ENCODE peak calls at places on chromosome 14, in seven cellular contexts. A, U, S, B, Z, Y and W are unnamed samples.

GRCh38 chr14:99073401-99073800 is 198.6 kb downstream of the BCL11B start:
- DNase-seq in A (no peak), U (no peak), S (no peak), B (no peak), Z (no peak), Y (no peak), W (no peak)

GRCh38 chr14:25121342-25122129 is 71.6 kb upstream of the STXBP6 start:
- DNase-seq in A (no peak), U (peak; percentile 97), S (no peak), B (no peak), Z (no peak), Y (peak; percentile 7), W (no peak)

GRCh38 chr14:34466691-34467090 is 4.7 kb upstream of the SPTSSA start:
- DNase-seq in A (no peak), U (no peak), S (no peak), B (no peak), Z (no peak), Y (no peak), W (no peak)

GRCh38 chr14:37145395-37145794 is 27.0 kb downstream of the SLC25A21 start:
- DNase-seq in A (no peak), U (peak; percentile 13), S (no peak), B (no peak), Z (no peak), Y (no peak), W (no peak)

GRCh38 chr14:51094282-51094821 is 553 bp downstream of the TRIM9 start:
- DNase-seq in A (peak; percentile 62), U (no peak), S (no peak), B (no peak), Z (no peak), Y (no peak), W (peak; percentile 74)

GRCh38 chr14:73887116-73887490 is 444 bp downstream of the ZNF410 start:
- DNase-seq in A (no peak), U (peak; percentile 35), S (no peak), B (peak; percentile 7), Z (no peak), Y (no peak), W (no peak)

GRCh38 chr14:50823763-50824636 is 7.0 kb downstream of the NIN start:
- DNase-seq in A (no peak), U (no peak), S (peak; percentile 39), B (no peak), Z (no peak), Y (no peak), W (no peak)

GRCh38 chr14:69713976-69714716 is 52.8 kb upstream of the SRSF5 start:
- DNase-seq in A (no peak), U (no peak), S (no peak), B (no peak), Z (no peak), Y (no peak), W (no peak)

GRCh38 chr14:90426663-90427062 is 29.8 kb downstream of the CALM1 start:
- DNase-seq in A (no peak), U (no peak), S (no peak), B (peak; percentile 32), Z (no peak), Y (no peak), W (no peak)

GRCh38 chr14:60212503-60213371 is 36.3 kb upstream of the PPM1A start:
- DNase-seq in A (no peak), U (no peak), S (peak; percentile 32), B (no peak), Z (no peak), Y (no peak), W (no peak)

GRCh38 chr14:56630707-56631106 is 51.1 kb downstream of the TMEM260 start:
- DNase-seq in A (no peak), U (peak; percentile 68), S (no peak), B (no peak), Z (no peak), Y (no peak), W (no peak)

GRCh38 chr14:85533821-85534271 is 3.9 kb downstream of the FLRT2 start:
- DNase-seq in A (peak; percentile 61), U (no peak), S (no peak), B (no peak), Z (peak; percentile 15), Y (no peak), W (no peak)

GRCh38 chr14:76726551-76726961 is 34.7 kb upstream of the VASH1 start:
- DNase-seq in A (no peak), U (no peak), S (no peak), B (no peak), Z (no peak), Y (no peak), W (no peak)

DNA sequence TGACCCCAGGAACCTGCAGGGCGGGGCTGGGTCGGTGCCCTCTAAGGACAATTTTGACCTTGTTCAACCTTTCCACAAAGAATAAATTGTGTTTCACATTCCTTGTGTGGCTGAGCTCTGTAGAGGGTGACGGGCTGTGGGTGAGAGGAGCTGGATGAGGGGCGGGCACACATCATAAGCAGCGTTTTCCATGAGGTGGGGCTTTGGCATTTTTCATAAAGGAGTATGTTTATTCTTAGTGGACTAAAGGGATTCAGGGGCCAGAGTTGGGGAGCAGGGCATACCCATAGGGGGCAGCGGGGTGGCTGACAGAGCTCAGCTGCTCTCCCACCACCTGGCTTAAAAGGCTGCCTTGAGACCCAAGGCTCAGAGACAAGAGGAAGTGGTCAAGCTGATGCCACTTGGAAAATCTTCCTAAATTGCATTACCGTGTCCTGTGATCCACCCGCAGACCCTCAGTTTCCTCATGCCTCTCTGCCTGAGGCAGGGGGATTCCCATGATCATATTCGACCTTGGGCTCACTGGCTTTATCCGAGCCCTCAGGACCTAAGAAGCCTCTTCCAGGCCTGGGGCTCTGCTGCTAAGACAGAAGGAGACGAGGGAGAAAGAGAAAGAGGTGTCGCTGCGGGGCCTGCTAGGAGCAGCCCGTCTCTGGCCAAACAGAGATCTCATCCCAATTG is 11.4 kb downstream of the MMP14 start:
- DNase-seq in A (peak; percentile 62), U (peak; percentile 66), S (peak; percentile 43), B (peak; percentile 38), Z (peak; percentile 42), Y (no peak), W (no peak)
- TF ChIP-seq CTCF in A (no peak), U (no peak), S (peak; percentile 23), B (peak; percentile 12), Z (no peak), Y (peak; percentile 30), W (no peak)

GRCh38 chr14:97224016-97224415 is 426.8 kb downstream of the VRK1 start:
- DNase-seq in A (no peak), U (no peak), S (no peak), B (no peak), Z (no peak), Y (no peak), W (no peak)
- TF ChIP-seq CTCF in A (no peak), U (no peak), S (no peak), B (no peak), Z (no peak), Y (no peak), W (no peak)

GRCh38 chr14:30443368-30444007 is 115.5 kb upstream of the G2E3 start:
- DNase-seq in A (no peak), U (peak; percentile 36), S (peak; percentile 9), B (peak; percentile 20), Z (no peak), Y (no peak), W (no peak)
- TF ChIP-seq CTCF in A (peak; percentile 12), U (peak; percentile 66), S (peak; percentile 53), B (peak; percentile 55), Z (no peak), Y (peak; percentile 62), W (peak; percentile 84)

DNA sequence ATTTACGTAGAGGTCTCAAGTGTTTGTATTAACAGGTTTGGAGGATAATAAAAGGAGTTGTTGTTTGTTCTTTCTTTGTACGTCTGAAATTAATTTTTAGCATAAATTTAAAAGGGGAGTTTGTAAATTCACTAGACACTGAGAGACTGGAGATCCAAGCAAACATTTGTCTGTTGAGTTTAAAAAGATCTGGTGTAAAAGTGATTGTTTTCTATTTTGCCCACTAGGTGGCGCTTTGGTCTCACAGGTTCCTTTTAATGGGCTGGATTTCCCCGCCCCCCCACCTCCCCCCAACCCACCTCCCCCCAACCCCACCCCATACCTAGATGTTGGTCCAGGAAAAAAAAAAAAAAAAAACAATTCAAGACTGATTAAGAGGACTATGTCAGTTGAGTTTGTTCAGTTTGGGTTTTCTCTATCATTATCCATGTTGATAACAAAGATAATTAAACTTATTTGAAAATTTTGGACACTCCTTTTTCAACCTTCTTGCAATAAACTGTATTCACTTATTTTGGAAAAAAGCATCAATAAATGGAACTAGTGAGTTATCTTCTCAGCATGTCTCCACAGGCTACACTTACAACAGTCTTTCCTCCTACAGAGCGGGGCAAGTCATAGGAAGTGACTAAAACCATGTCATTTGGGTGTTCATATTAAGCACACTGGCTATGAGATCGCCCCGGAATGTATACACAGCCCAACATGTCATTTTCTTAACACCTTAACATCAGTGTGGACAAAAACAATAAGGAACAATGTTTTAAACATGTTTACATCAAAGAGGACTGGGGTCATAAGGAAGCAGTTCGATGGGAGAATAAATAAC is 841.1 kb downstream of the NRXN3 start:
- DNase-seq in A (no peak), U (peak; percentile 36), S (peak; percentile 13), B (peak; percentile 83), Z (peak; percentile 16), Y (peak; percentile 96), W (no peak)
- TF ChIP-seq CTCF in A (peak; percentile 51), U (peak; percentile 52), S (peak; percentile 48), B (peak; percentile 52), Z (peak; percentile 51), Y (peak; percentile 66), W (peak; percentile 79)

GRCh38 chr14:104753528-104754212 is 723 bp downstream of the SIVA1 start:
- DNase-seq in A (no peak), U (no peak), S (no peak), B (no peak), Z (no peak), Y (no peak), W (no peak)

GRCh38 chr14:104756477-104757237 is 3.7 kb downstream of the SIVA1 start:
- DNase-seq in A (no peak), U (no peak), S (no peak), B (no peak), Z (no peak), Y (no peak), W (no peak)

GRCh38 chr14:104754213-104754851 is 1.4 kb downstream of the SIVA1 start:
- DNase-seq in A (no peak), U (no peak), S (no peak), B (no peak), Z (no peak), Y (no peak), W (no peak)

GRCh38 chr14:104757238-104757585 is 4.3 kb downstream of the SIVA1 start:
- DNase-seq in A (no peak), U (peak; percentile 16), S (no peak), B (no peak), Z (no peak), Y (no peak), W (no peak)

DNA sequence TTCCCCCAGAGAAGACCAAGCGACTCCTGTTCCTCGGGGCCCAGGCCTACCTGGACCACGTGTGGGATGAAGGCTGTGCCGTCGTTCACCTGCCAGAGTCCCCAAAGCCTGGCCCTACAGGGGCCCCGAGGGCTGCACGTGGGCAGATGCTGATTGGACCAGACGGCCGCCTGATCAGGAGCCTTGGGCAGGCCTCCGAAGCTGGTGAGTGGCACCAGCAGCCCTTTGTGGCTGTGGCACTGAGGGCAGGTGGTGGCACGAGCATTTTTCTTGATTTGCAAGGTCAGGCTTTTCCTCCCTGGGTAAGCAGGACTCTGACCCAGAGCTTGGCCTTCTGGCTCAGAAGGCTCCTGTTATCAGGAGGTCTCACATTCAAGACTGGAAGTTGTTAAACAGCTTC is 2.7 kb downstream of the SIVA1 start:
- DNase-seq in A (no peak), U (no peak), S (no peak), B (no peak), Z (no peak), Y (no peak), W (no peak)
- TF ChIP-seq CTCF in A (no peak), U (no peak), S (no peak), B (no peak), Z (no peak), Y (no peak), W (no peak)